ENCODE peak calls at places on chromosome 17, in seven cellular contexts. K is fibroblast of the aortic adventitia; D is posterior cingulate gyrus; N is EL; V is stimulated activated CD8-positive, alpha-beta memory T cell treated with anti-CD3 and anti-CD28 coated beads, Interleukin-4, amount 100 ng/mL, for 48 hours; S is HCT116; G is iris pigment epithelial cell. X is an unnamed sample.

GRCh38 chr17:11744696-11745095 is 146.4 kb downstream of the DNAH9 start:
- DNase-seq in K (no peak), D (no peak), N (no peak), V (no peak), S (no peak), G (no peak), X (no peak)

GRCh38 chr17:81325057-81325973 is 30.2 kb upstream of the SLC38A10 start:
- DNase-seq in K (no peak), D (no peak), N (no peak), V (no peak), S (no peak), G (no peak), X (no peak)

GRCh38 chr17:7130626-7131467 is 16.2 kb upstream of the ASGR2 start:
- DNase-seq in K (no peak), D (no peak), N (no peak), V (no peak), S (no peak), G (no peak), X (no peak)

GRCh38 chr17:58381124-58381838 is 29.3 kb upstream of the SUPT4H1 start:
- DNase-seq in K (no peak), D (no peak), N (no peak), V (no peak), S (no peak), G (no peak), X (no peak)

GRCh38 chr17:79802736-79803420 is 6.0 kb upstream of the CBX8 start:
- DNase-seq in K (no peak), D (no peak), N (peak), V (no peak), S (no peak), G (no peak), X (no peak)

GRCh38 chr17:35889818-35890773 is 9.9 kb upstream of the CCL5 start:
- DNase-seq in K (peak), D (peak), N (peak), V (no peak), S (no peak), G (peak), X (no peak)

GRCh38 chr17:55433629-55434422 is 12.2 kb upstream of the MMD start:
- DNase-seq in K (peak), D (no peak), N (peak), V (no peak), S (no peak), G (peak), X (no peak)

GRCh38 chr17:35486920-35487727 is 38.6 kb upstream of the SLFN13 start:
- DNase-seq in K (peak), D (no peak), N (peak), V (peak), S (no peak), G (peak), X (peak)

GRCh38 chr17:50100921-50101345 is 5.8 kb downstream of the PDK2 start:
- DNase-seq in K (no peak), D (peak), N (no peak), V (no peak), S (no peak), G (no peak), X (no peak)

GRCh38 chr17:2709173-2709661 is 2.3 kb downstream of the CLUH start:
- DNase-seq in K (peak), D (no peak), N (no peak), V (no peak), S (no peak), G (no peak), X (no peak)

GRCh38 chr17:75019146-75019545 is 6.7 kb downstream of the MRPL58 start:
- DNase-seq in K (no peak), D (no peak), N (no peak), V (no peak), S (no peak), G (no peak), X (no peak)

GRCh38 chr17:70181376-70181775 is 12.0 kb downstream of the KCNJ2 start:
- DNase-seq in K (no peak), D (no peak), N (no peak), V (no peak), S (no peak), G (no peak), X (no peak)

GRCh38 chr17:2018716-2019490 is 6.2 kb downstream of the RTN4RL1 start:
- DNase-seq in K (no peak), D (no peak), N (no peak), V (no peak), S (no peak), G (no peak), X (no peak)

GRCh38 chr17:6446516-6447100 is 2.4 kb downstream of the PIMREG start:
- DNase-seq in K (no peak), D (no peak), N (no peak), V (no peak), S (no peak), G (no peak), X (no peak)

GRCh38 chr17:15081008-15081407 is 184.1 kb downstream of the PMP22 start:
- DNase-seq in K (no peak), D (no peak), N (no peak), V (no peak), S (no peak), G (no peak), X (no peak)

GRCh38 chr17:3534881-3535252 is 22.7 kb downstream of the TRPV3 start:
- DNase-seq in K (peak), D (peak), N (peak), V (no peak), S (peak), G (no peak), X (no peak)

GRCh38 chr17:80861892-80862291 is 129.7 kb upstream of the CHMP6 start:
- DNase-seq in K (peak), D (peak), N (peak), V (peak), S (no peak), G (peak), X (peak)

GRCh38 chr17:38704645-38705522 is at the start of gene MLLT6:
- DNase-seq in K (peak), D (peak), N (peak), V (peak), S (no peak), G (peak), X (peak)

GRCh38 chr17:30232015-30232821 is 3.3 kb downstream of the SLC6A4 start:
- DNase-seq in K (no peak), D (no peak), N (no peak), V (no peak), S (no peak), G (no peak), X (no peak)

GRCh38 chr17:81115749-81116464 is 49.4 kb upstream of the PVALEF start:
- DNase-seq in K (no peak), D (no peak), N (no peak), V (no peak), S (no peak), G (no peak), X (no peak)

GRCh38 chr17:62587554-62587953 is 39.9 kb upstream of the MRC2 start:
- DNase-seq in K (no peak), D (no peak), N (no peak), V (no peak), S (no peak), G (no peak), X (no peak)

GRCh38 chr17:81641825-81642489 is 5.0 kb downstream of the TSPAN10 start:
- DNase-seq in K (peak), D (no peak), N (peak), V (no peak), S (no peak), G (peak), X (no peak)

GRCh38 chr17:67666710-67667109 is 51.0 kb upstream of the NOL11 start:
- DNase-seq in K (no peak), D (no peak), N (no peak), V (no peak), S (no peak), G (no peak), X (no peak)